ENCODE peak calls at places on chromosomes 2 and 18, in eight cellular contexts. J is MG63, E is GM06990, S is esophagus muscularis mucosa, U is HepG2, Z is stomach, H is gastrocnemius medialis, Y is left ventricle myocardium inferior. P is an unnamed sample. For H3K27me3 and H3K36me3, the result is how much of the 10 kb centered on the place peaks cover.

GRCh38 chr2:8986327-8986976 is 17.0 kb downstream of the MBOAT2 start:
- DNase-seq in E (no peak), Z (no peak), S (no peak), Y (no peak), J (no peak), U (peak), H (no peak), P (no peak)

GRCh38 chr2:211248841-211249240 is 692.4 kb downstream of the CPS1 start:
- DNase-seq in S (no peak), Z (no peak), H (no peak), U (no peak), J (no peak), Y (no peak), E (no peak), P (no peak)

GRCh38 chr18:9447334-9447733 is 28.0 kb upstream of the RALBP1 start:
- DNase-seq in Z (no peak), U (no peak), Y (no peak), H (no peak), S (no peak), J (no peak), E (no peak), P (no peak)

GRCh38 chr18:48455555-48456478 is 46.6 kb upstream of the ZBTB7C start:
- DNase-seq in J (no peak), H (no peak), Z (no peak), U (no peak), S (no peak), Y (no peak), E (no peak), P (peak)

GRCh38 chr2:114330594-114330993 is 111.8 kb upstream of the DPP10 start:
- DNase-seq in H (no peak), Z (no peak), E (no peak), J (no peak), Y (no peak), U (no peak), S (no peak), P (no peak)

GRCh38 chr2:176419591-176420071 is 150.4 kb downstream of the MTX2 start:
- DNase-seq in S (no peak), Z (no peak), U (no peak), H (no peak), E (no peak), Y (no peak), J (peak), P (peak)

GRCh38 chr2:42342061-42342794 is 18.8 kb downstream of the COX7A2L start:
- DNase-seq in U (peak), E (no peak), H (peak), Z (no peak), Y (peak), J (peak), S (peak), P (peak)

GRCh38 chr2:128714861-128715312 is 396.2 kb upstream of the HS6ST1 start:
- DNase-seq in J (no peak), S (peak), Y (no peak), U (no peak), H (no peak), Z (no peak), E (no peak), P (no peak)

GRCh38 chr2:101883860-101884259 is 107.9 kb upstream of the IL1R2 start:
- DNase-seq in H (no peak), Y (no peak), S (no peak), Z (no peak), J (peak), E (no peak), U (peak), P (no peak)

GRCh38 chr18:50268022-50268747 is 1.9 kb upstream of the CFAP53 start:
- DNase-seq in J (peak), Y (peak), U (no peak), H (peak), E (peak), S (no peak), Z (peak), P (no peak)

GRCh38 chr18:26121476-26121875 is 12.2 kb upstream of the PSMA8 start:
- DNase-seq in U (no peak), S (no peak), Z (no peak), E (no peak), J (no peak), Y (no peak), H (no peak), P (no peak)

GRCh38 chr2:54226224-54226623 is 29.8 kb downstream of the TSPYL6 start:
- DNase-seq in U (peak), Y (no peak), Z (no peak), E (no peak), J (no peak), S (no peak), H (no peak), P (no peak)

GRCh38 chr18:58669731-58670379 is 1.4 kb upstream of the MALT1 start:
- DNase-seq in U (peak), E (no peak), Z (no peak), H (no peak), S (no peak), J (peak), Y (no peak), P (no peak)

GRCh38 chr2:173574304-173574703 is 219.6 kb downstream of the CDCA7 start:
- DNase-seq in S (no peak), Y (no peak), E (no peak), Z (no peak), H (no peak), J (no peak), U (no peak), P (no peak)

GRCh38 chr2:106174056-106174455 is 20.0 kb downstream of the UXS1 start:
- DNase-seq in Z (no peak), J (no peak), H (no peak), E (no peak), Y (no peak), S (no peak), U (no peak), P (no peak)

GRCh38 chr2:2014251-2014761 is 270.0 kb upstream of the PXDN start:
- DNase-seq in S (no peak), U (no peak), Y (peak), E (no peak), H (no peak), J (peak), Z (no peak), P (no peak)

GRCh38 chr2:236947896-236948295 is 137.8 kb upstream of the COPS8 start:
- DNase-seq in Y (no peak), Z (no peak), U (no peak), E (no peak), S (peak), H (no peak), J (no peak), P (no peak)

GRCh38 chr2:157125685-157126084 is 131.8 kb upstream of the GALNT5 start:
- DNase-seq in J (no peak), Z (no peak), S (no peak), H (no peak), E (no peak), U (no peak), Y (no peak), P (no peak)

GRCh38 chr18:2192562-2192961 is 378.7 kb downstream of the METTL4 start:
- DNase-seq in J (no peak), Y (no peak), S (no peak), E (no peak), Z (no peak), U (no peak), H (no peak), P (no peak)

GRCh38 chr2:19632327-19633040 is 269.3 kb downstream of the TTC32 start:
- DNase-seq in U (no peak), H (peak), E (no peak), Z (no peak), Y (peak), S (peak), J (peak), P (no peak)

GRCh38 chr2:169362346-169363026 is at the start of gene LRP2:
- DNase-seq in Y (no peak), U (peak), J (peak), Z (no peak), E (peak), S (no peak), H (no peak), P (no peak)

GRCh38 chr2:96927420-96928171 is 57.7 kb upstream of the SEMA4C start:
- DNase-seq in H (peak), E (no peak), Z (peak), U (no peak), S (no peak), Y (peak), J (peak), P (no peak)

GRCh38 chr2:105344704-105345345 is 7.5 kb downstream of the C2orf49 start:
- DNase-seq in H (no peak), U (peak), Z (no peak), S (no peak), E (no peak), Y (no peak), J (no peak), P (no peak)

GRCh38 chr2:204550738-204551137 is 5.5 kb downstream of the PARD3B start:
- DNase-seq in U (no peak), S (no peak), E (no peak), Z (no peak), H (no peak), J (peak), Y (no peak), P (peak)

GRCh38 chr2:205754285-205754923 is 72.1 kb downstream of the NRP2 start:
- DNase-seq in Z (no peak), H (no peak), Y (no peak), E (no peak), S (no peak), J (no peak), U (no peak), P (no peak)

GRCh38 chr2:28382755-28383154 is 9.9 kb upstream of the FOSL2 start:
- DNase-seq in E (no peak), H (no peak), S (no peak), J (no peak), U (no peak), Y (no peak), Z (peak), P (no peak)

GRCh38 chr2:96253006-96253405 is 12.8 kb downstream of the TMEM127 start:
- DNase-seq in Z (no peak), H (no peak), S (no peak), U (peak), E (no peak), Y (no peak), J (no peak), P (no peak)

GRCh38 chr2:179898873-179899272 is 37.5 kb upstream of the ZNF385B start:
- DNase-seq in S (no peak), H (no peak), Y (no peak), U (peak), J (no peak), E (no peak), Z (no peak), P (no peak)

GRCh38 chr2:86596118-86596517 is 27.5 kb downstream of the RNF103 start:
- DNase-seq in U (no peak), J (no peak), Z (no peak), H (peak), S (no peak), Y (no peak), E (no peak), P (no peak)

GRCh38 chr18:76328145-76328544 is 166.9 kb downstream of the ZNF516 start:
- DNase-seq in H (no peak), J (no peak), Z (no peak), U (no peak), Y (no peak), S (no peak), E (no peak), P (no peak)

GRCh38 chr2:198316852-198317395 is 512.5 kb downstream of the PLCL1 start:
- DNase-seq in Z (no peak), U (no peak), H (no peak), S (no peak), E (no peak), Y (no peak), J (no peak), P (no peak)

GRCh38 chr2:141929331-141930252 is 201.2 kb downstream of the LRP1B start:
- DNase-seq in Z (no peak), U (no peak), S (no peak), J (no peak), E (no peak), Y (no peak), H (no peak), P (no peak)

GRCh38 chr2:173651891-173652290 is 297.2 kb downstream of the CDCA7 start:
- DNase-seq in J (no peak), E (no peak), S (no peak), Y (no peak), H (no peak), Z (no peak), U (no peak), P (no peak)

GRCh38 chr2:97354576-97354975 is 235.1 kb downstream of the ANKRD36B start:
- DNase-seq in J (no peak), E (no peak), Z (no peak), S (no peak), U (no peak), Y (no peak), H (no peak), P (no peak)

GRCh38 chr2:60745761-60746160 is 10.3 kb upstream of the PAPOLG start:
- DNase-seq in Z (no peak), H (no peak), Y (no peak), J (peak), U (no peak), S (no peak), E (no peak), P (no peak)

GRCh38 chr2:219496247-219496646 is 2.4 kb upstream of the GMPPA start:
- DNase-seq in E (no peak), S (no peak), H (no peak), J (no peak), U (no peak), Z (no peak), Y (no peak), P (no peak)

GRCh38 chr2:69581774-69582581 is 61.6 kb downstream of the AAK1 start:
- DNase-seq in U (peak), S (no peak), J (peak), H (no peak), Z (no peak), E (peak), Y (no peak), P (no peak)

GRCh38 chr2:39664898-39665591 is 672 bp upstream of the TMEM178A start:
- DNase-seq in U (no peak), S (no peak), H (no peak), J (no peak), Y (no peak), E (no peak), Z (no peak), P (no peak)
- H3K27me3 ChIP-seq in U (half or more), S (under half), H (under half), J (under half), Y (under half), E (under half), Z (under half), P (under half)

DNA sequence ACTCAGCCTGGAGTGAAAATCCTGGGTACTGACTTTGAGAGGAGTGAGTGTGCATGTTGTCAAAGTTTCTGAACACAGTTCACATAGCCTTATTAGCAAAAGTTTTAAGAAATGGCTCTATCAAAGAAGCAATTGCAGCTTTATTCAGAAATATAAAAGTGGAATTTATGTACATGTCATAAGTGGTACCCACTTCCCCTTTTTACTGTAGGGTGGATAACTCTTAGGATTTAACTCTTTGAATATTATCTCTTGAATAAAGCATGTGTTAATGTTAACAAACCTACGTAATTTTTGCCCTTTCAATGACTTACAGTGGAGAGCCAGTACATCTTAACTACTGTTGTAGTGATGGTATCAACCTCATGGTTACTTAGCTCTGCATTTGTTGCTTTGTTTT is 8.7 kb downstream of the NABP1 start:
- DNase-seq in H (no peak), Y (no peak), Z (no peak), S (no peak), E (no peak), U (no peak), J (no peak), P (no peak)
- H3K36me3 ChIP-seq in H (under half), Y (under half), Z (under half), S (under half), E (under half), U (under half), J (half or more), P (under half)

DNA sequence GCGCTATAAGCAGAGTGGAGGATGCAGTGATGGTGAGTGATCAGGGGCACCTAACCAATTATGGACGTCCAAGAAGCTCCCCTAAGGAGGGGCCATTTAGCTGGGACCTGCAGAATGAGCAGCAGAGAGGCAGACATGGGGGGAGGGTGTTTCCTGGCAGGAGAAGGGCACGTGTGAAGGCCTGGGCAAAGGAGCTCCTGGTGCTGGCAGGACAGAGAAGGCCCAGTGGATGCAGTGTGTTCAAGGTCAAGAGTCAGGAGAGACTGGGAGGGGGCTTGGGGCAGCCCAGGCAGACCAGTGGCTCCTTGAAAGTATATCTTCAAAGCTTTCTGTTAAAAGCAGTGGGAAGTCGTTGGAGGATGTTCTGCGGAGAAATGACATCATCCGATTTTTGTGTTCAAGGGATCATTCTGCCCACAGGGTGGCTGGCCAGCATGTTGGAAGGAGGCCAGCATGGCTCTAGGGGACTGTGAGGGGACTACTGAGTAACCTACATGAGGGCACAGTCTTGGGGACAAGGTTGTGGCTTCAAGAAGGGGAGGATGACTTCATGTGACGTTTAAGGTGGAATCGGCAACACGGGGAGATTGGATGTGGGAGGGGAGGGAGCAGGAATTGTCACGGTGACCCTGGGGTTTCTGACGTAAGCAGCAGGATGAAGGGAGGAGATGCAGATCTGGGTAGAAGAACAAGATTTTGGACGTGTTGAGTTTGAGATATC is 9.0 kb upstream of the CIB4 start:
- DNase-seq in E (no peak), S (no peak), Y (no peak), J (no peak), U (no peak), H (no peak), Z (peak), P (no peak)
- H3K27me3 ChIP-seq in E (under half), S (under half), Y (half or more), J (under half), U (half or more), H (under half), Z (under half), P (under half)

GRCh38 chr18:55579471-55579870 is 8.5 kb downstream of the TCF4 start:
- DNase-seq in E (no peak), H (no peak), Y (no peak), Z (no peak), J (no peak), U (no peak), S (no peak), P (no peak)
- H3K36me3 ChIP-seq in E (under half), H (under half), Y (under half), Z (under half), J (under half), U (under half), S (under half), P (under half)

GRCh38 chr2:25204190-25204838 is 35.9 kb upstream of the POMC start:
- DNase-seq in J (no peak), E (peak), Y (no peak), H (no peak), S (no peak), U (no peak), Z (no peak), P (no peak)

GRCh38 chr2:25202290-25202689 is 33.9 kb upstream of the POMC start:
- DNase-seq in U (no peak), Y (no peak), E (no peak), S (no peak), J (no peak), Z (no peak), H (no peak), P (no peak)

GRCh38 chr2:25201265-25201664 is 32.9 kb upstream of the POMC start:
- DNase-seq in J (no peak), U (no peak), Y (no peak), S (no peak), E (no peak), Z (no peak), H (no peak), P (no peak)

GRCh38 chr2:25198209-25198525 is 29.8 kb upstream of the POMC start:
- DNase-seq in E (no peak), H (no peak), U (no peak), Z (no peak), S (no peak), Y (no peak), J (no peak), P (no peak)

DNA sequence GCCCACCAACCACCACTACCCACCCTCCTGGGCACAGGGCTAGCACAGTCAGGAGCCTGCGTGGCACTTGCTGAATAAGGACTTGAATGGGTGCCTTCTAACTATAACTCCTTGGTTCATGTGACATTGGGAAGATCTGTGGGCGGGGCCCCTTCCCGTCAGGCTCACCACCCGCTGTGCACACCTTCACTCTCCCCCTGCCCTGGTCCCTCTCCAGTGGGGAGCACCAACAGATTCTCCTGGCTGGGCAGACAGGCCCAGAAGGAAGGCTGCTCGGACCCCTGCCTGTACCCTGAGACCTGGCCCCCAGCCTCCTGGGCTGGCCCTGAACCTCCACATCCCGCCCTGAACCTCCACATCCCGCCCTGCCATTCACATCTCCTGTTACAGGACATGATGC is 33.4 kb upstream of the POMC start:
- DNase-seq in Z (no peak), U (no peak), Y (no peak), S (no peak), E (no peak), H (no peak), J (no peak), P (no peak)
- H3K27me3 ChIP-seq in Z (under half), U (under half), Y (under half), S (under half), E (under half), H (under half), J (under half), P (under half)